ENCODE peak calls at places on chromosomes 1 and 21, in nine cellular contexts. One of them, this sample, is unnamed.

GRCh38 chr1:57470028-57470427 is 46.2 kb upstream of the DAB1 start:
- DNase-seq in right lobe of liver: no peak
- DNase-seq in ascending aorta: no peak
- DNase-seq in heart left ventricle: no peak
- DNase-seq in colonic mucosa: no peak
- DNase-seq in GM23248: peak; percentile 55
- DNase-seq in HAP-1: no peak
- DNase-seq in CD8-positive, alpha-beta memory T cell: no peak
- DNase-seq in upper lobe of right lung: no peak
- DNase-seq in this sample: no peak

GRCh38 chr1:154519661-154520060 is 17.4 kb upstream of the SHE start:
- DNase-seq in right lobe of liver: no peak
- DNase-seq in GM23248: no peak
- DNase-seq in HAP-1: no peak
- DNase-seq in CD8-positive, alpha-beta memory T cell: no peak
- DNase-seq in ascending aorta: no peak
- DNase-seq in colonic mucosa: no peak
- DNase-seq in upper lobe of right lung: peak; percentile 37
- DNase-seq in heart left ventricle: no peak
- DNase-seq in this sample: no peak

GRCh38 chr1:51643362-51643761 is 26.5 kb downstream of the OSBPL9 start:
- DNase-seq in upper lobe of right lung: no peak
- DNase-seq in heart left ventricle: no peak
- DNase-seq in ascending aorta: no peak
- DNase-seq in CD8-positive, alpha-beta memory T cell: no peak
- DNase-seq in right lobe of liver: no peak
- DNase-seq in colonic mucosa: no peak
- DNase-seq in HAP-1: no peak
- DNase-seq in GM23248: no peak
- DNase-seq in this sample: no peak

GRCh38 chr1:55813619-55814018 is 598.5 kb upstream of the USP24 start:
- DNase-seq in CD8-positive, alpha-beta memory T cell: no peak
- DNase-seq in ascending aorta: no peak
- DNase-seq in GM23248: peak; percentile 79
- DNase-seq in upper lobe of right lung: no peak
- DNase-seq in colonic mucosa: peak; percentile 22
- DNase-seq in heart left ventricle: peak; percentile 47
- DNase-seq in right lobe of liver: peak; percentile 86
- DNase-seq in HAP-1: no peak
- DNase-seq in this sample: no peak

GRCh38 chr1:50976890-50977574 is 7.0 kb downstream of the CDKN2C start:
- DNase-seq in GM23248: peak; percentile 80
- DNase-seq in HAP-1: peak; percentile 69
- DNase-seq in heart left ventricle: peak; percentile 44
- DNase-seq in upper lobe of right lung: peak; percentile 58
- DNase-seq in CD8-positive, alpha-beta memory T cell: peak; percentile 25
- DNase-seq in right lobe of liver: peak; percentile 51
- DNase-seq in colonic mucosa: peak; percentile 28
- DNase-seq in ascending aorta: no peak
- DNase-seq in this sample: no peak

GRCh38 chr21:18368193-18368592 is 35.4 kb downstream of the TMPRSS15 start:
- DNase-seq in HAP-1: no peak
- DNase-seq in GM23248: no peak
- DNase-seq in upper lobe of right lung: no peak
- DNase-seq in CD8-positive, alpha-beta memory T cell: no peak
- DNase-seq in ascending aorta: no peak
- DNase-seq in colonic mucosa: no peak
- DNase-seq in heart left ventricle: no peak
- DNase-seq in right lobe of liver: no peak
- DNase-seq in this sample: no peak

GRCh38 chr1:213297021-213297420 is 246.0 kb downstream of the RPS6KC1 start:
- DNase-seq in CD8-positive, alpha-beta memory T cell: no peak
- DNase-seq in colonic mucosa: no peak
- DNase-seq in right lobe of liver: no peak
- DNase-seq in ascending aorta: no peak
- DNase-seq in heart left ventricle: no peak
- DNase-seq in upper lobe of right lung: no peak
- DNase-seq in HAP-1: no peak
- DNase-seq in GM23248: no peak
- DNase-seq in this sample: no peak

GRCh38 chr1:177800386-177801058 is 169.3 kb downstream of the SEC16B start:
- DNase-seq in colonic mucosa: no peak
- DNase-seq in right lobe of liver: no peak
- DNase-seq in heart left ventricle: no peak
- DNase-seq in GM23248: peak; percentile 41
- DNase-seq in CD8-positive, alpha-beta memory T cell: no peak
- DNase-seq in upper lobe of right lung: no peak
- DNase-seq in HAP-1: no peak
- DNase-seq in ascending aorta: no peak
- DNase-seq in this sample: no peak

GRCh38 chr1:202254454-202255252 is 61.1 kb downstream of the LGR6 start:
- DNase-seq in ascending aorta: no peak
- DNase-seq in HAP-1: no peak
- DNase-seq in heart left ventricle: no peak
- DNase-seq in CD8-positive, alpha-beta memory T cell: no peak
- DNase-seq in colonic mucosa: no peak
- DNase-seq in right lobe of liver: no peak
- DNase-seq in GM23248: no peak
- DNase-seq in upper lobe of right lung: peak; percentile 17
- DNase-seq in this sample: no peak

GRCh38 chr1:200316148-200316803 is 93.6 kb downstream of the ZNF281 start:
- DNase-seq in colonic mucosa: no peak
- DNase-seq in CD8-positive, alpha-beta memory T cell: no peak
- DNase-seq in ascending aorta: no peak
- DNase-seq in heart left ventricle: no peak
- DNase-seq in GM23248: no peak
- DNase-seq in right lobe of liver: no peak
- DNase-seq in upper lobe of right lung: no peak
- DNase-seq in HAP-1: no peak
- DNase-seq in this sample: no peak

GRCh38 chr1:230313453-230314141 is 112.5 kb downstream of the PGBD5 start:
- DNase-seq in HAP-1: no peak
- DNase-seq in ascending aorta: no peak
- DNase-seq in CD8-positive, alpha-beta memory T cell: no peak
- DNase-seq in right lobe of liver: no peak
- DNase-seq in heart left ventricle: no peak
- DNase-seq in upper lobe of right lung: no peak
- DNase-seq in GM23248: no peak
- DNase-seq in colonic mucosa: no peak
- DNase-seq in this sample: no peak

GRCh38 chr1:109787845-109788605 is 24.3 kb upstream of the EPS8L3 start:
- DNase-seq in right lobe of liver: peak; percentile 46
- DNase-seq in upper lobe of right lung: peak; percentile 55
- DNase-seq in CD8-positive, alpha-beta memory T cell: peak; percentile 23
- DNase-seq in ascending aorta: peak; percentile 6
- DNase-seq in colonic mucosa: peak; percentile 20
- DNase-seq in HAP-1: no peak
- DNase-seq in heart left ventricle: no peak
- DNase-seq in GM23248: no peak
- DNase-seq in this sample: no peak

GRCh38 chr21:42845296-42845965 is 33.9 kb downstream of the WDR4 start:
- DNase-seq in HAP-1: peak; percentile 6
- DNase-seq in upper lobe of right lung: peak; percentile 73
- DNase-seq in ascending aorta: no peak
- DNase-seq in heart left ventricle: no peak
- DNase-seq in colonic mucosa: no peak
- DNase-seq in CD8-positive, alpha-beta memory T cell: no peak
- DNase-seq in GM23248: no peak
- DNase-seq in right lobe of liver: peak; percentile 82
- DNase-seq in this sample: peak; percentile 31

GRCh38 chr1:2106681-2107405 is 56.6 kb downstream of the PRKCZ start:
- DNase-seq in ascending aorta: no peak
- DNase-seq in right lobe of liver: no peak
- DNase-seq in upper lobe of right lung: peak; percentile 62
- DNase-seq in GM23248: no peak
- DNase-seq in HAP-1: no peak
- DNase-seq in heart left ventricle: no peak
- DNase-seq in colonic mucosa: no peak
- DNase-seq in CD8-positive, alpha-beta memory T cell: no peak
- DNase-seq in this sample: no peak

GRCh38 chr1:18178125-18178524 is 70.5 kb downstream of the IGSF21 start:
- DNase-seq in colonic mucosa: no peak
- DNase-seq in upper lobe of right lung: no peak
- DNase-seq in heart left ventricle: no peak
- DNase-seq in ascending aorta: no peak
- DNase-seq in HAP-1: no peak
- DNase-seq in CD8-positive, alpha-beta memory T cell: no peak
- DNase-seq in GM23248: no peak
- DNase-seq in right lobe of liver: no peak
- DNase-seq in this sample: no peak

GRCh38 chr1:228650141-228650540 is 85.1 kb upstream of the RHOU start:
- DNase-seq in GM23248: no peak
- DNase-seq in HAP-1: no peak
- DNase-seq in right lobe of liver: no peak
- DNase-seq in CD8-positive, alpha-beta memory T cell: no peak
- DNase-seq in heart left ventricle: no peak
- DNase-seq in upper lobe of right lung: no peak
- DNase-seq in colonic mucosa: no peak
- DNase-seq in ascending aorta: no peak
- DNase-seq in this sample: no peak

GRCh38 chr1:213194383-213194782 is 143.3 kb downstream of the RPS6KC1 start:
- DNase-seq in right lobe of liver: no peak
- DNase-seq in GM23248: no peak
- DNase-seq in upper lobe of right lung: no peak
- DNase-seq in ascending aorta: no peak
- DNase-seq in colonic mucosa: no peak
- DNase-seq in heart left ventricle: no peak
- DNase-seq in HAP-1: no peak
- DNase-seq in CD8-positive, alpha-beta memory T cell: no peak
- DNase-seq in this sample: no peak

GRCh38 chr1:110449661-110450651 is 993 bp upstream of the PROK1 start:
- DNase-seq in HAP-1: no peak
- DNase-seq in right lobe of liver: peak; percentile 80
- DNase-seq in GM23248: no peak
- DNase-seq in heart left ventricle: no peak
- DNase-seq in ascending aorta: no peak
- DNase-seq in colonic mucosa: no peak
- DNase-seq in upper lobe of right lung: no peak
- DNase-seq in CD8-positive, alpha-beta memory T cell: no peak
- DNase-seq in this sample: no peak

GRCh38 chr1:205306929-205307566 is 14.5 kb downstream of the NUAK2 start:
- DNase-seq in HAP-1: no peak
- DNase-seq in upper lobe of right lung: no peak
- DNase-seq in colonic mucosa: peak; percentile 91
- DNase-seq in ascending aorta: no peak
- DNase-seq in GM23248: no peak
- DNase-seq in heart left ventricle: no peak
- DNase-seq in CD8-positive, alpha-beta memory T cell: no peak
- DNase-seq in right lobe of liver: no peak
- DNase-seq in this sample: no peak

GRCh38 chr1:151455231-151455630 is 4.1 kb downstream of the POGZ start:
- DNase-seq in CD8-positive, alpha-beta memory T cell: no peak
- DNase-seq in HAP-1: no peak
- DNase-seq in heart left ventricle: no peak
- DNase-seq in GM23248: no peak
- DNase-seq in colonic mucosa: no peak
- DNase-seq in upper lobe of right lung: no peak
- DNase-seq in ascending aorta: no peak
- DNase-seq in right lobe of liver: no peak
- DNase-seq in this sample: no peak

GRCh38 chr21:44317241-44317782 is 17.5 kb downstream of the PFKL start:
- DNase-seq in GM23248: no peak
- DNase-seq in HAP-1: no peak
- DNase-seq in right lobe of liver: no peak
- DNase-seq in upper lobe of right lung: no peak
- DNase-seq in colonic mucosa: no peak
- DNase-seq in ascending aorta: no peak
- DNase-seq in CD8-positive, alpha-beta memory T cell: no peak
- DNase-seq in heart left ventricle: no peak
- DNase-seq in this sample: no peak
- H3K36me3 ChIP-seq in GM23248: no peaks in the 10 kb centered on the region
- H3K36me3 ChIP-seq in HAP-1: peaks cover 11% of the 10 kb centered on the region
- H3K36me3 ChIP-seq in right lobe of liver: peaks cover 27% of the 10 kb centered on the region
- H3K36me3 ChIP-seq in upper lobe of right lung: peaks cover 83% of the 10 kb centered on the region
- H3K36me3 ChIP-seq in colonic mucosa: peaks cover 24% of the 10 kb centered on the region
- H3K36me3 ChIP-seq in ascending aorta: peaks cover 88% of the 10 kb centered on the region
- H3K36me3 ChIP-seq in CD8-positive, alpha-beta memory T cell: peaks cover 5% of the 10 kb centered on the region
- H3K36me3 ChIP-seq in heart left ventricle: peaks cover 94% of the 10 kb centered on the region
- H3K36me3 ChIP-seq in this sample: peaks cover 19% of the 10 kb centered on the region

GRCh38 chr1:5961601-5962000 is 30.6 kb downstream of the NPHP4 start:
- DNase-seq in CD8-positive, alpha-beta memory T cell: no peak
- DNase-seq in HAP-1: no peak
- DNase-seq in ascending aorta: no peak
- DNase-seq in colonic mucosa: no peak
- DNase-seq in GM23248: no peak
- DNase-seq in right lobe of liver: no peak
- DNase-seq in upper lobe of right lung: peak; percentile 23
- DNase-seq in heart left ventricle: no peak
- DNase-seq in this sample: no peak
- H3K36me3 ChIP-seq in CD8-positive, alpha-beta memory T cell: no peaks in the 10 kb centered on the region
- H3K36me3 ChIP-seq in HAP-1: no peaks in the 10 kb centered on the region
- H3K36me3 ChIP-seq in ascending aorta: peaks cover 32% of the 10 kb centered on the region
- H3K36me3 ChIP-seq in colonic mucosa: no peaks in the 10 kb centered on the region
- H3K36me3 ChIP-seq in GM23248: no peaks in the 10 kb centered on the region
- H3K36me3 ChIP-seq in right lobe of liver: no peaks in the 10 kb centered on the region
- H3K36me3 ChIP-seq in upper lobe of right lung: peaks cover 22% of the 10 kb centered on the region
- H3K36me3 ChIP-seq in heart left ventricle: peaks cover 56% of the 10 kb centered on the region
- H3K36me3 ChIP-seq in this sample: no peaks in the 10 kb centered on the region

GRCh38 chr21:25371831-25372434 is 235.3 kb downstream of the MRPL39 start:
- DNase-seq in upper lobe of right lung: no peak
- DNase-seq in heart left ventricle: no peak
- DNase-seq in HAP-1: no peak
- DNase-seq in CD8-positive, alpha-beta memory T cell: no peak
- DNase-seq in ascending aorta: no peak
- DNase-seq in right lobe of liver: no peak
- DNase-seq in GM23248: no peak
- DNase-seq in colonic mucosa: no peak
- DNase-seq in this sample: no peak
- H3K36me3 ChIP-seq in upper lobe of right lung: no peaks in the 10 kb centered on the region
- H3K36me3 ChIP-seq in heart left ventricle: no peaks in the 10 kb centered on the region
- H3K36me3 ChIP-seq in HAP-1: no peaks in the 10 kb centered on the region
- H3K36me3 ChIP-seq in CD8-positive, alpha-beta memory T cell: no peaks in the 10 kb centered on the region
- H3K36me3 ChIP-seq in ascending aorta: no peaks in the 10 kb centered on the region
- H3K36me3 ChIP-seq in right lobe of liver: no peaks in the 10 kb centered on the region
- H3K36me3 ChIP-seq in GM23248: no peaks in the 10 kb centered on the region
- H3K36me3 ChIP-seq in colonic mucosa: no peaks in the 10 kb centered on the region
- H3K36me3 ChIP-seq in this sample: no peaks in the 10 kb centered on the region

DNA sequence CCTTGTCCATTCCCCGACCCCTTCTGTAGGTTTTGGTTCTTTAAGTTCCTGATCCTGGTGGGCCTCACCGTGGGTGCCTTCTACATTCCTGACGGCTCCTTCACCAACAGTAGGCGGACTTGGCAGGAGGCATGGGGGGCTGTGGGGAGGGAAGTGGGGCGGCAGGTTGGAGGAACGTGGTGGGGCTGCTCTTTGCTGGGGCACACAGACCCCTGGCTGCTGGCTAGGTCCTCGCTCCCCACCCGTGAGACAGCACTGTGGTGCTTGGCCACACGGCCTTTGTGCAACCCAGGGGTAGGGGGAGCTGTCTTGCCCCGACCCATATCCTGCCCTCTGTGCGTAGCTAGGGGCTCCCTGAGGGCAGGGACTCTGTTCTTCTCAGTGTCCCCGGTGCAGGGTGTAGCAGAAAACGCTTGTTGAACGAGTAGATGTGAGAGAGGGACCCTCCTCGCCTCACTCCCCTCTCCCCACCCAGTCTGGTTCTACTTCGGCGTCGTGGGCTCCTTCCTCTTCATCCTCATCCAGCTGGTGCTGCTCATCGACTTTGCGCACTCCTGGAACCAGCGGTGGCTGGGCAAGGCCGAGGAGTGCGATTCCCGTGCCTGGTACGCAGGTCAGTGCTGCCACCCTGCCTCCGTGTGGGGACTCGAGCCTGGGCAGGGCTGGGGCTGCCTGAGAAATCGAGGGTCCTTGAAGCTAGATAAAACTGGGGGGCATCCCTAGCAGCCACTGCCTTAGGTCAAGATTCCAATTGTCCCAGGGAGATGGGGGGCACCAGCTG is 12.5 kb downstream of the SERINC2 start:
- DNase-seq in CD8-positive, alpha-beta memory T cell: no peak
- DNase-seq in GM23248: no peak
- DNase-seq in heart left ventricle: no peak
- DNase-seq in right lobe of liver: no peak
- DNase-seq in HAP-1: no peak
- DNase-seq in ascending aorta: no peak
- DNase-seq in upper lobe of right lung: no peak
- DNase-seq in colonic mucosa: no peak
- DNase-seq in this sample: no peak
- H3K36me3 ChIP-seq in CD8-positive, alpha-beta memory T cell: no peaks in the 10 kb centered on the region
- H3K36me3 ChIP-seq in GM23248: no peaks in the 10 kb centered on the region
- H3K36me3 ChIP-seq in heart left ventricle: no peaks in the 10 kb centered on the region
- H3K36me3 ChIP-seq in right lobe of liver: peaks cover 3% of the 10 kb centered on the region
- H3K36me3 ChIP-seq in HAP-1: no peaks in the 10 kb centered on the region
- H3K36me3 ChIP-seq in ascending aorta: no peaks in the 10 kb centered on the region
- H3K36me3 ChIP-seq in upper lobe of right lung: no peaks in the 10 kb centered on the region
- H3K36me3 ChIP-seq in colonic mucosa: no peaks in the 10 kb centered on the region
- H3K36me3 ChIP-seq in this sample: no peaks in the 10 kb centered on the region